ENCODE peak calls at places on chromosomes 6 and 20, in four cellular contexts. U is HepG2, I is K562, J is GM12878. H is an unnamed sample.

GRCh38 chr20:7930386-7930785 is 9.9 kb downstream of the HAO1 start:
- DNase-seq in U (no peak), I (no peak), J (no peak), H (no peak)

GRCh38 chr6:46549155-46549554 is 57.9 kb upstream of the RCAN2 start:
- DNase-seq in U (no peak), I (no peak), J (no peak), H (no peak)

GRCh38 chr6:134315189-134315588 is 2.7 kb downstream of the SGK1 start:
- DNase-seq in U (no peak), I (peak; percentile 74), J (no peak), H (no peak)

GRCh38 chr6:133774356-133774755 is 114.6 kb upstream of the TCF21 start:
- DNase-seq in U (no peak), I (no peak), J (no peak), H (no peak)

GRCh38 chr6:163707385-163708355 is 293.2 kb downstream of the QKI start:
- DNase-seq in U (no peak), I (no peak), J (no peak), H (no peak)

GRCh38 chr20:3218307-3218988 is 9.2 kb downstream of the ITPA start:
- DNase-seq in U (peak; percentile 75), I (peak; percentile 70), J (no peak), H (peak; percentile 91)

GRCh38 chr6:153210083-153210482 is 79.0 kb upstream of the RGS17 start:
- DNase-seq in U (no peak), I (no peak), J (no peak), H (no peak)

GRCh38 chr20:48246391-48246790 is 461.1 kb upstream of the SULF2 start:
- DNase-seq in U (no peak), I (no peak), J (no peak), H (no peak)

GRCh38 chr20:9971746-9972145 is 63.0 kb upstream of the ANKEF1 start:
- DNase-seq in U (no peak), I (no peak), J (no peak), H (no peak)

GRCh38 chr20:38434310-38434741 is 802 bp downstream of the SNHG17 start:
- DNase-seq in U (no peak), I (peak; percentile 52), J (no peak), H (no peak)

GRCh38 chr20:47215653-47216397 is 140.7 kb downstream of the ZMYND8 start:
- DNase-seq in U (no peak), I (no peak), J (no peak), H (no peak)

GRCh38 chr20:8722277-8722928 is 346.5 kb upstream of the PLCB4 start:
- DNase-seq in U (peak; percentile 83), I (peak; percentile 35), J (peak; percentile 30), H (peak; percentile 22)

GRCh38 chr6:134640975-134641429 is 308.9 kb downstream of the ALDH8A1 start:
- DNase-seq in U (peak; percentile 79), I (peak; percentile 64), J (peak; percentile 45), H (peak; percentile 75)

GRCh38 chr6:105787747-105788146 is 298.4 kb upstream of the PRDM1 start:
- DNase-seq in U (no peak), I (no peak), J (no peak), H (no peak)

GRCh38 chr6:140893432-140893831 is 1239.3 kb upstream of the GJE1 start:
- DNase-seq in U (no peak), I (no peak), J (no peak), H (peak; percentile 22)

GRCh38 chr6:154548130-154548830 is 37.8 kb upstream of the CNKSR3 start:
- DNase-seq in U (no peak), I (no peak), J (no peak), H (no peak)

GRCh38 chr6:37433657-37434271 is 743 bp downstream of the CMTR1 start:
- DNase-seq in U (peak; percentile 16), I (no peak), J (peak; percentile 31), H (no peak)

GRCh38 chr20:63690898-63691710 is 5.3 kb upstream of the TNFRSF6B start:
- DNase-seq in U (no peak), I (no peak), J (no peak), H (no peak)

GRCh38 chr6:2576499-2576898 is 174.2 kb downstream of the MYLK4 start:
- DNase-seq in U (peak; percentile 79), I (no peak), J (no peak), H (no peak)

GRCh38 chr6:170210651-170211403 is 80.1 kb downstream of the DLL1 start:
- DNase-seq in U (no peak), I (no peak), J (no peak), H (no peak)

GRCh38 chr20:32007787-32008616 is 2.2 kb upstream of the CCM2L start:
- DNase-seq in U (no peak), I (no peak), J (no peak), H (peak; percentile 50)

GRCh38 chr6:6474170-6474920 is 114.2 kb upstream of the LY86 start:
- DNase-seq in U (no peak), I (no peak), J (no peak), H (no peak)

GRCh38 chr20:32446301-32447100 is 88.4 kb downstream of the ASXL1 start:
- DNase-seq in U (no peak), I (no peak), J (no peak), H (peak; percentile 6)

GRCh38 chr20:57258055-57258454 is 8.4 kb downstream of the BMP7 start:
- DNase-seq in U (no peak), I (no peak), J (no peak), H (no peak)

GRCh38 chr20:10419550-10420133 is 14.4 kb downstream of the MKKS start:
- DNase-seq in U (no peak), I (no peak), J (no peak), H (no peak)

GRCh38 chr6:1044040-1044836 is 267.7 kb upstream of the FOXQ1 start:
- DNase-seq in U (peak; percentile 89), I (no peak), J (no peak), H (no peak)

GRCh38 chr20:36461600-36462439 is 79.5 kb upstream of the MYL9 start:
- DNase-seq in U (no peak), I (peak; percentile 76), J (no peak), H (peak; percentile 52)

GRCh38 chr20:3701061-3701998 is 11.1 kb downstream of the SIGLEC1 start:
- DNase-seq in U (peak; percentile 38), I (no peak), J (no peak), H (no peak)

GRCh38 chr6:83966539-83966938 is 67.0 kb upstream of the MRAP2 start:
- DNase-seq in U (no peak), I (no peak), J (no peak), H (no peak)

GRCh38 chr6:83960704-83961103 is 72.9 kb upstream of the MRAP2 start:
- DNase-seq in U (no peak), I (no peak), J (peak; percentile 17), H (no peak)

GRCh38 chr6:83958250-83958685 is 75.3 kb upstream of the MRAP2 start:
- DNase-seq in U (no peak), I (no peak), J (no peak), H (no peak)

GRCh38 chr6:83962592-83962991 is 71.0 kb upstream of the MRAP2 start:
- DNase-seq in U (no peak), I (no peak), J (peak; percentile 77), H (no peak)
- TF ChIP-seq NR2C2 in U (no peak), I (no peak), J (no peak), H (no peak)

GRCh38 chr6:14543971-14544620 is 426.5 kb downstream of the CD83 start:
- DNase-seq in U (no peak), I (no peak), J (no peak), H (no peak)

GRCh38 chr6:14542670-14543366 is 425.2 kb downstream of the CD83 start:
- DNase-seq in U (no peak), I (no peak), J (peak; percentile 5), H (no peak)

GRCh38 chr6:14537061-14537460 is 419.5 kb downstream of the CD83 start:
- DNase-seq in U (no peak), I (no peak), J (no peak), H (no peak)

GRCh38 chr6:14540859-14541540 is 423.4 kb downstream of the CD83 start:
- DNase-seq in U (no peak), I (no peak), J (no peak), H (no peak)

DNA sequence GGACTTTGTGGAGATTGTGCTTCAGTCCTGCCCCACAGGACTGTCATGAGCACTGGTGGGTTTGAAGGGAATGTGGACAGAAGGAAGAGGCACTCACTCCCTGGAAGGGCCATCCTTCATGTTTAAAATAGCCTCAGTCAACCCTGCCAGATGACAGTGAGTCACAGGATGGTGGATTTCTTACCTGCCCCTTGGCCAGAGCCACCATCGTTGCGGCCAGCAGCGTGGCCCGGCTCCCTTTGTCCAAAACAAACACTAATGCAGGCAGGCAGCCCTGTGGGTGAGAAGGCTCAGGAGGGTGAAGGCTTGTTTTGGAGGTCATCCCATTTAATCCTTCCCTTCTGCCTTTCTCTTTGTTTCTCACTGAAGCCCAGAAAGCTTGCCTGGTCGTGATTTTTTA is 422.7 kb downstream of the CD83 start:
- DNase-seq in U (no peak), I (no peak), J (no peak), H (no peak)
- TF ChIP-seq NR2C2 in U (no peak), I (no peak), J (no peak), H (no peak)

DNA sequence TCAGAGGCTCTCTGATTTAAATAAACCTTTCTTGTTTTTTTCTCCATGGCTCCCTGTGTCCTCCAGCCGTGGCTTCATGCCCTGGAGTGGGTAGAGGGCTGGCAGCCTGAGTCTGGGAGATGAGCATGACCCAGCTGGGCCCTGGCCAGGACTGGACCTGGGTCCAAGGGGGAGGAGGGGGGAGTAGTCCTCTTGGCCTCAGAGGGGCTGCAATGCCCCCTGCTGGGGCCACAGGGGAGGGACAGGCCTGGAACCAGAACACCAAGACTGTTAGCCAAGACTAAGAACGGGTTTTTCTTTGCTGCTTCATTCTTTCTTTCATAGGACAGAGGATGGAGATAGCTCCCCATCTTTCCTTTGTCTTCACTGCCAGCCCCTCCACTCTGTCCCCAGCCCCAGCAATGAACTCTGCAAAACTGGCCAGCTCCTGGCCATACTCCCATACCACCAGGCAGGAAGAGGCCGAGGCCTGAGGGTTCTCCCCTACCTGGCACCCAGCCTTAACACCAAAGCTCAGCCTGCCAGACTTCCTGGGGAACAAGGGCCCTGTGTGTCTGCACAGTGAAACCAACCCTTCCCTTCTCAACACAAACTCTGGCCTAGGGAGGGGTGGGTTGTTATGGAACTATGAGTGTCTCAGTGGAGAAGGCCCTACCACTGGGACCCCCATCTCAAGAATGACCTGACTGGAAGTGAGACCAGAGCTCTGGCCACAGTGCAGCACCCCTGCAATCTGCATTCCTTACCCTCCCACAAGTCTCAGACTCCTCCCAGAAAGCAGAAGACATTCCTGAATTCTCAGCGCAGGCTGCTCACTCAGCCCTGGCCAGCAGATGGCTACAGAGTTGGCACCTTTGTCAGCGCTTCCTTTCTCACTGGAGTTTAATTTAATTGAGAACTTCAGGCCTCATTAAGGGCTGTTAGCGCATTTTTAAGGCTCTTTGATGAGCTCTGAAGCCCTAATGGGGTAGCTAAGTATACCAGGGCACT is 11.0 kb downstream of the SLC29A1 start:
- DNase-seq in U (peak; percentile 78), I (peak; percentile 80), J (no peak), H (peak; percentile 79)
- TF ChIP-seq NR2C2 in U (no peak), I (no peak), J (no peak), H (no peak)

GRCh38 chr6:157693867-157694266 is 129.2 kb upstream of the SNX9 start:
- DNase-seq in U (no peak), I (no peak), J (no peak), H (no peak)
- TF ChIP-seq NR2C2 in U (no peak), I (no peak), J (no peak), H (no peak)

DNA sequence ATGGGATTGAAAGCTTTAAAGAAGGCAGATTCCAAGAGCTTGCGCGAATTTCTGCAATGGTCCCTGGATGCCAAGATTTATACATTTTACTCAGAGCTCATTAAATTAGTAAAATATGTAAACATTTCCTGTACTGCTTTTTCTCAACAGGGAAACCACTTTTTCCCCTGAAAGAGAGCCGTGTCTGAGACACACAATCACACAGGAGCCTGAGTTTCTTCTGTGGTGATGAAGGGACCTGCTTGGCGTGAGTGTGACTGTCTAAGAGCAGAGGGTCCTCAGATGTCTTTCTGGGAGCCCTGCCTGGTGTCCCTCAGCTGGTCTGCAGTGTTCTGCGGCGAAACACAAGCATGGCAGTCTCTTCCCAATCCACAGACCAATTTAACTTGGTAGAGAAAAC is 12.2 kb upstream of the TAGAP start:
- DNase-seq in U (no peak), I (no peak), J (no peak), H (no peak)
- TF ChIP-seq NR2C2 in U (no peak), I (no peak), J (no peak), H (no peak)